ENCODE peak calls at places on chromosomes 16 and 17, in six cellular contexts. T is heart left ventricle, P is EH, B is T-helper 22 cell, K is fibroblast of lung, O is epithelial cell of esophagus. X is an unnamed sample.

GRCh38 chr17:64152428-64153125 is 22.6 kb upstream of the ERN1 start:
- DNase-seq in T (no peak), P (no peak), B (no peak), K (no peak), O (no peak), X (no peak)

GRCh38 chr17:54944796-54945195 is 23.7 kb downstream of the COX11 start:
- DNase-seq in T (no peak), P (peak), B (no peak), K (peak), O (no peak), X (no peak)

GRCh38 chr17:78716292-78716691 is 65.8 kb downstream of the CYTH1 start:
- DNase-seq in T (no peak), P (no peak), B (no peak), K (no peak), O (no peak), X (no peak)

GRCh38 chr17:27608330-27609230 is 22.4 kb upstream of the LGALS9 start:
- DNase-seq in T (no peak), P (no peak), B (no peak), K (no peak), O (peak), X (no peak)

GRCh38 chr17:66348605-66349165 is 46.3 kb downstream of the PRKCA start:
- DNase-seq in T (peak), P (peak), B (no peak), K (peak), O (peak), X (no peak)

GRCh38 chr17:74820037-74820436 is 39.6 kb downstream of the GRIN2C start:
- DNase-seq in T (no peak), P (no peak), B (no peak), K (no peak), O (no peak), X (no peak)

GRCh38 chr17:18018411-18018921 is 20.5 kb downstream of the ATPAF2 start:
- DNase-seq in T (no peak), P (no peak), B (no peak), K (no peak), O (no peak), X (no peak)

GRCh38 chr17:61470530-61471136 is 18.4 kb downstream of the TBX4 start:
- DNase-seq in T (peak), P (no peak), B (no peak), K (no peak), O (no peak), X (no peak)

GRCh38 chr16:22786691-22787090 is 27.3 kb upstream of the HS3ST2 start:
- DNase-seq in T (no peak), P (peak), B (no peak), K (no peak), O (no peak), X (no peak)

GRCh38 chr16:27801259-27801945 is 251.5 kb downstream of the KATNIP start:
- DNase-seq in T (no peak), P (no peak), B (no peak), K (no peak), O (no peak), X (no peak)

GRCh38 chr17:57918017-57918895 is 37.0 kb downstream of the CUEDC1 start:
- DNase-seq in T (no peak), P (peak), B (no peak), K (peak), O (peak), X (no peak)

GRCh38 chr17:5877366-5877765 is 192.8 kb upstream of the WSCD1 start:
- DNase-seq in T (no peak), P (no peak), B (no peak), K (no peak), O (no peak), X (no peak)

X was measured in effector memory CD4-positive, alpha-beta T cell.